ENCODE peak calls at places on chromosomes 4 and X, in ten cellular contexts. H, T, S, G, Y, X, C, F, K and O are unnamed samples.
A peak's percentile ranks its signal among the peaks of the same experiment; 100 is the strongest.

GRCh38 chr4:6692806-6693205 is 872 bp upstream of the S100P start:
- DNase-seq in Y (peak; percentile 31), S (no peak), T (no peak), K (no peak), C (no peak), X (no peak), G (no peak), H (no peak), F (no peak), O (no peak)

GRCh38 chr4:71269241-71269640 is 69.6 kb upstream of the SLC4A4 start:
- DNase-seq in C (no peak), K (no peak), F (no peak), G (no peak), H (no peak), T (no peak), X (no peak), Y (peak; percentile 17), S (no peak), O (no peak)

GRCh38 chr4:58111818-58112217 is 1001.6 kb upstream of the IGFBP7 start:
- DNase-seq in C (no peak), T (no peak), S (no peak), H (no peak), K (no peak), F (no peak), Y (no peak), G (no peak), X (no peak), O (no peak)

GRCh38 chrX:40299028-40299479 is 201.3 kb upstream of the BCOR start:
- DNase-seq in S (no peak), G (no peak), T (no peak), X (no peak), K (peak; percentile 76), H (no peak), Y (no peak), C (no peak), F (peak; percentile 23), O (no peak)

GRCh38 chr4:29304595-29304994 is 1415.6 kb upstream of the PCDH7 start:
- DNase-seq in F (no peak), S (no peak), X (no peak), T (no peak), G (no peak), C (no peak), Y (peak; percentile 76), K (no peak), H (no peak), O (no peak)

GRCh38 chrX:132958086-132958703 is at the start of gene HS6ST2:
- DNase-seq in T (no peak), G (no peak), X (peak; percentile 10), Y (no peak), H (no peak), C (no peak), F (no peak), S (no peak), K (peak; percentile 75), O (no peak)

GRCh38 chrX:103613362-103613761 is 5.6 kb downstream of the TCEAL3 start:
- DNase-seq in K (no peak), F (no peak), G (no peak), S (no peak), X (no peak), T (no peak), Y (peak; percentile 60), H (no peak), C (no peak), O (no peak)

GRCh38 chr4:132557660-132558059 is 591.4 kb upstream of the PCDH10 start:
- DNase-seq in X (no peak), C (no peak), S (no peak), H (no peak), Y (no peak), T (no peak), K (no peak), G (no peak), F (no peak), O (no peak)

GRCh38 chr4:77538574-77539157 is 67.0 kb upstream of the CXCL13 start:
- DNase-seq in C (no peak), F (no peak), X (no peak), K (no peak), H (peak; percentile 29), Y (peak; percentile 48), S (no peak), G (no peak), T (no peak), O (peak; percentile 54)

GRCh38 chr4:64729561-64729960 is 320.3 kb upstream of the TECRL start:
- DNase-seq in H (no peak), Y (no peak), F (no peak), T (no peak), C (no peak), G (no peak), K (peak; percentile 43), S (no peak), X (no peak), O (no peak)

GRCh38 chrX:16114640-16115039 is 8.7 kb upstream of the GRPR start:
- DNase-seq in F (no peak), G (no peak), S (no peak), K (no peak), Y (peak; percentile 84), X (no peak), C (no peak), T (no peak), H (no peak), O (no peak)

GRCh38 chr4:40303751-40304150 is 31.4 kb upstream of the CHRNA9 start:
- DNase-seq in Y (no peak), X (no peak), H (no peak), F (no peak), T (no peak), K (no peak), S (no peak), C (no peak), G (no peak), O (no peak)

GRCh38 chr4:54586343-54586953 is 71.3 kb upstream of the KIT start:
- DNase-seq in F (peak; percentile 59), T (no peak), H (peak; percentile 25), K (no peak), S (no peak), C (no peak), G (no peak), Y (peak; percentile 93), X (no peak), O (peak; percentile 84)

GRCh38 chr4:84578540-84579409 is 4.2 kb upstream of the CDS1 start:
- DNase-seq in K (peak; percentile 70), G (no peak), H (no peak), F (peak; percentile 58), T (no peak), S (no peak), X (no peak), Y (peak; percentile 58), C (no peak), O (no peak)

GRCh38 chrX:920234-920799 is 289.7 kb downstream of the SHOX start:
- DNase-seq in F (no peak), G (no peak), T (no peak), H (no peak), X (no peak), S (no peak), C (no peak), Y (peak; percentile 24), K (no peak), O (no peak)

GRCh38 chrX:30312858-30313257 is 3.7 kb upstream of the NR0B1 start:
- DNase-seq in H (no peak), K (no peak), Y (peak; percentile 46), C (no peak), F (no peak), T (no peak), X (no peak), G (no peak), S (no peak), O (no peak)

GRCh38 chr4:19936471-19936870 is 315.2 kb upstream of the SLIT2 start:
- DNase-seq in Y (peak; percentile 86), S (no peak), C (no peak), H (peak; percentile 38), T (no peak), G (no peak), K (no peak), X (no peak), F (no peak), O (peak; percentile 70)